ENCODE peak calls at places on chromosomes 2 and 18, in seven cellular contexts. W is HuH-7, H is AG09309, D is ELR, O is NCI-H2029 treated with DMSO at 0.1 percent for 48 hours, T is fibroblast of pulmonary artery, R is AML-193. I is an unnamed sample.

GRCh38 chr2:189151897-189152296 is 27.7 kb downstream of the COL5A2 start:
- DNase-seq in T (no peak), H (no peak), D (no peak), R (no peak), O (no peak), W (no peak), I (no peak)

GRCh38 chr2:41967426-41968181 is 80.2 kb upstream of the PKDCC start:
- DNase-seq in O (no peak), W (no peak), T (no peak), H (no peak), R (no peak), D (no peak), I (peak; percentile 56)

GRCh38 chr2:234368861-234369261 is 128.0 kb downstream of the ARL4C start:
- DNase-seq in R (no peak), T (no peak), O (no peak), H (no peak), D (peak; percentile 46), W (no peak), I (peak; percentile 84)

GRCh38 chr18:8615397-8616025 is 6.3 kb downstream of the RAB12 start:
- DNase-seq in O (peak; percentile 21), H (peak; percentile 85), T (peak; percentile 91), D (peak; percentile 91), W (no peak), R (peak; percentile 38), I (peak; percentile 49)

GRCh38 chr18:74598350-74599001 is 806 bp downstream of the ZNF407 start:
- DNase-seq in T (peak; percentile 40), D (peak; percentile 68), O (no peak), R (peak; percentile 47), H (no peak), W (peak; percentile 50), I (peak; percentile 52)

GRCh38 chr18:45110577-45111506 is 430.2 kb downstream of the SETBP1 start:
- DNase-seq in O (no peak), H (no peak), D (no peak), T (peak; percentile 8), W (no peak), R (no peak), I (no peak)

GRCh38 chr2:120862254-120863172 is 126.8 kb downstream of the GLI2 start:
- DNase-seq in O (no peak), D (peak; percentile 27), H (no peak), T (no peak), W (no peak), R (no peak), I (no peak)

GRCh38 chr2:2735041-2735440 is 404.0 kb upstream of the MYT1L start:
- DNase-seq in T (no peak), W (no peak), R (no peak), D (no peak), O (no peak), H (no peak), I (no peak)

GRCh38 chr2:10359731-10360329 is 57.1 kb downstream of the HPCAL1 start:
- DNase-seq in R (no peak), H (no peak), O (no peak), W (no peak), T (no peak), D (no peak), I (no peak)

GRCh38 chr18:46649071-46649862 is 7.8 kb downstream of the LOXHD1 start:
- DNase-seq in H (no peak), O (no peak), T (no peak), D (no peak), R (no peak), W (no peak), I (no peak)

GRCh38 chr2:217413193-217413592 is 553.3 kb upstream of the TNP1 start:
- DNase-seq in T (peak; percentile 25), O (no peak), H (no peak), R (no peak), W (no peak), D (no peak), I (no peak)

GRCh38 chr18:34159691-34160185 is 65.0 kb downstream of the NOL4 start:
- DNase-seq in H (no peak), D (no peak), O (peak; percentile 56), T (no peak), W (no peak), R (no peak), I (no peak)

GRCh38 chr2:169393068-169393590 is 30.8 kb upstream of the LRP2 start:
- DNase-seq in O (no peak), T (no peak), H (no peak), D (no peak), W (peak; percentile 15), R (no peak), I (no peak)

GRCh38 chr2:70014959-70015358 is 53.5 kb upstream of the ASPRV1 start:
- DNase-seq in W (no peak), R (no peak), H (no peak), O (no peak), T (no peak), D (no peak), I (no peak)

I was measured in ureter.